ENCODE peak calls at places on chromosome 7, in seven cellular contexts. E is stomach, Y is aorta, P is upper lobe of left lung, V is left ventricle myocardium inferior, D is A549, O is IMR-90. G is an unnamed sample.

GRCh38 chr7:146956853-146957252 is 840.3 kb downstream of the CNTNAP2 start:
- DNase-seq in E (no peak), Y (no peak), P (no peak), V (no peak), D (no peak), O (no peak), G (no peak)

GRCh38 chr7:40571796-40572195 is 437.0 kb downstream of the SUGCT start:
- DNase-seq in E (no peak), Y (no peak), P (no peak), V (no peak), D (no peak), O (peak; percentile 73), G (no peak)

GRCh38 chr7:16795624-16796023 is 9.2 kb downstream of the AGR2 start:
- DNase-seq in E (no peak), Y (no peak), P (no peak), V (no peak), D (no peak), O (no peak), G (peak; percentile 46)

GRCh38 chr7:33447980-33448379 is 318.6 kb downstream of the BBS9 start:
- DNase-seq in E (no peak), Y (no peak), P (no peak), V (no peak), D (no peak), O (no peak), G (no peak)

GRCh38 chr7:991017-991728 is 8.2 kb downstream of the CYP2W1 start:
- DNase-seq in E (no peak), Y (no peak), P (no peak), V (no peak), D (no peak), O (no peak), G (no peak)

GRCh38 chr7:105046414-105046813 is 32.4 kb downstream of the KMT2E start:
- DNase-seq in E (no peak), Y (no peak), P (no peak), V (no peak), D (no peak), O (peak; percentile 75), G (no peak)

GRCh38 chr7:13024323-13024722 is 336.9 kb downstream of the ARL4A start:
- DNase-seq in E (no peak), Y (no peak), P (no peak), V (no peak), D (no peak), O (no peak), G (no peak)

GRCh38 chr7:117777335-117778150 is 95.7 kb downstream of the CTTNBP2 start:
- DNase-seq in E (no peak), Y (no peak), P (no peak), V (no peak), D (no peak), O (no peak), G (peak; percentile 73)

GRCh38 chr7:23545493-23545892 is 13.7 kb upstream of the TRA2A start:
- DNase-seq in E (no peak), Y (no peak), P (no peak), V (no peak), D (no peak), O (no peak), G (no peak)

GRCh38 chr7:143003393-143004051 is 23.4 kb downstream of the OR9A2 start:
- DNase-seq in E (no peak), Y (no peak), P (peak; percentile 30), V (no peak), D (peak; percentile 53), O (peak; percentile 44), G (peak; percentile 18)

GRCh38 chr7:120441850-120442249 is 168.9 kb downstream of the KCND2 start:
- DNase-seq in E (no peak), Y (no peak), P (no peak), V (no peak), D (no peak), O (no peak), G (no peak)

GRCh38 chr7:34277016-34277800 is 371.9 kb downstream of the BMPER start:
- DNase-seq in E (no peak), Y (no peak), P (no peak), V (no peak), D (no peak), O (peak; percentile 31), G (no peak)

GRCh38 chr7:98647326-98647725 is 30.2 kb downstream of the NPTX2 start:
- DNase-seq in E (no peak), Y (no peak), P (no peak), V (no peak), D (no peak), O (no peak), G (no peak)

GRCh38 chr7:30450983-30451497 is 27.5 kb downstream of the NOD1 start:
- DNase-seq in E (no peak), Y (no peak), P (no peak), V (no peak), D (no peak), O (no peak), G (no peak)

GRCh38 chr7:1314908-1315450 is 82.3 kb downstream of the UNCX start:
- DNase-seq in E (no peak), Y (no peak), P (no peak), V (peak; percentile 5), D (no peak), O (no peak), G (no peak)

GRCh38 chr7:21428642-21428941 is 709 bp downstream of the SP4 start:
- DNase-seq in E (no peak), Y (no peak), P (no peak), V (no peak), D (no peak), O (no peak), G (no peak)

GRCh38 chr7:26385240-26385639 is 93.6 kb downstream of the SNX10 start:
- DNase-seq in E (no peak), Y (no peak), P (no peak), V (no peak), D (no peak), O (no peak), G (no peak)

GRCh38 chr7:116511552-116512523 is 12.3 kb downstream of the CAV2 start:
- DNase-seq in E (no peak), Y (no peak), P (no peak), V (no peak), D (peak; percentile 82), O (peak; percentile 69), G (no peak)

GRCh38 chr7:124856299-124856888 is 73.2 kb downstream of the POT1 start:
- DNase-seq in E (no peak), Y (no peak), P (no peak), V (no peak), D (peak; percentile 30), O (peak; percentile 61), G (no peak)

GRCh38 chr7:92135490-92135889 is 1.2 kb upstream of the CYP51A1 start:
- DNase-seq in E (no peak), Y (no peak), P (no peak), V (no peak), D (no peak), O (no peak), G (no peak)

GRCh38 chr7:36962367-36962766 is 238.1 kb upstream of the AOAH start:
- DNase-seq in E (no peak), Y (no peak), P (no peak), V (no peak), D (no peak), O (no peak), G (no peak)

GRCh38 chr7:128357366-128357662 is 4.2 kb downstream of the PRRT4 start:
- DNase-seq in E (no peak), Y (no peak), P (no peak), V (no peak), D (no peak), O (no peak), G (peak; percentile 95)
- H3K4me1 ChIP-seq in E (peaks cover 11% of the 10 kb centered on the region), Y (no peaks in the 10 kb centered on the region), P (peaks cover 25% of the 10 kb centered on the region), V (peaks cover 30% of the 10 kb centered on the region), D (no peaks in the 10 kb centered on the region), O (no peaks in the 10 kb centered on the region), G (peaks cover 58% of the 10 kb centered on the region)

GRCh38 chr7:75642810-75643486 is 95.8 kb downstream of the HIP1 start:
- DNase-seq in E (peak; percentile 61), Y (peak; percentile 58), P (peak; percentile 81), V (no peak), D (peak; percentile 82), O (peak; percentile 66), G (peak; percentile 62)

GRCh38 chr7:75639071-75639892 is 99.5 kb downstream of the HIP1 start:
- DNase-seq in E (peak; percentile 50), Y (peak; percentile 73), P (no peak), V (peak; percentile 53), D (peak; percentile 65), O (peak; percentile 22), G (peak; percentile 57)

GRCh38 chr7:75637854-75638606 is 100.7 kb downstream of the HIP1 start:
- DNase-seq in E (no peak), Y (no peak), P (no peak), V (no peak), D (no peak), O (no peak), G (no peak)

GRCh38 chr7:75639893-75640600 is 98.7 kb downstream of the HIP1 start:
- DNase-seq in E (no peak), Y (no peak), P (no peak), V (no peak), D (no peak), O (no peak), G (no peak)

GRCh38 chr7:75638607-75639070 is 100.1 kb downstream of the HIP1 start:
- DNase-seq in E (peak; percentile 67), Y (peak; percentile 72), P (no peak), V (peak; percentile 66), D (no peak), O (peak; percentile 26), G (peak; percentile 75)
- H3K4me3 ChIP-seq in E (peak overlapping the region; percentile 77), Y (peak overlapping the region; percentile 85), P (peak overlapping the region; percentile 77), V (peak overlapping the region; percentile 83), D (peak overlapping the region; percentile 86), O (peak overlapping the region; percentile 45), G (peak overlapping the region; percentile 75)

GRCh38 chr7:24877790-24878311 is 102.1 kb downstream of the OSBPL3 start:
- DNase-seq in E (no peak), Y (no peak), P (no peak), V (no peak), D (no peak), O (peak; percentile 42), G (no peak)
- H3K4me1 ChIP-seq in E (no peaks in the 10 kb centered on the region), Y (no peaks in the 10 kb centered on the region), P (peaks cover 3% of the 10 kb centered on the region), V (peaks cover 9% of the 10 kb centered on the region), D (peaks cover 10% of the 10 kb centered on the region), O (peaks cover 3% of the 10 kb centered on the region), G (no peaks in the 10 kb centered on the region)

GRCh38 chr7:140060243-140060630 is 2.5 kb downstream of the PARP12 start:
- DNase-seq in E (no peak), Y (no peak), P (no peak), V (no peak), D (no peak), O (no peak), G (no peak)

GRCh38 chr7:140062528-140063299 is at the start of gene PARP12:
- DNase-seq in E (peak; percentile 93), Y (peak; percentile 95), P (peak; percentile 96), V (peak; percentile 94), D (peak; percentile 79), O (peak; percentile 77), G (peak; percentile 83)

GRCh38 chr7:140062118-140062527 is 628 bp downstream of the PARP12 start:
- DNase-seq in E (no peak), Y (peak; percentile 60), P (peak; percentile 33), V (peak; percentile 23), D (peak; percentile 13), O (no peak), G (no peak)

GRCh38 chr7:140060788-140061606 is 1.8 kb downstream of the PARP12 start:
- DNase-seq in E (peak; percentile 43), Y (peak; percentile 70), P (peak; percentile 39), V (peak; percentile 69), D (no peak), O (peak; percentile 75), G (peak; percentile 64)

DNA sequence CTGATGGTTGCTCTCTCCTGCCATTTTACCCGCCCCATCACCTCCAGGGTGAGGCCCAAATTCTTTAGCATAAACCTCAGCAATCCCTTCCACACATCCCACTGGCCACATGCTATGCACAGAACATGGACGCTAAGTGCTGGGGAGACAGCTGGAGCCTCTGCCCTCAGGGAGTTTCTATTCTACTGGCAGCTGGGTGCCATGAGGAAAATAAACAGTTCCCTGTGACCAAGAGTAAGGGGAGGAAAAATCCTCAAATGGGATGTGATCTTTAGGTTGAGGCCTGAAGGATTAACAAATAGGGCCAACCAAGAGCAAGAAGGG is 1.2 kb downstream of the PARP12 start:
- DNase-seq in E (no peak), Y (no peak), P (no peak), V (no peak), D (no peak), O (no peak), G (no peak)
- H3K4me3 ChIP-seq in E (peak overlapping the region; percentile 66), Y (no peak overlapping the region), P (peak overlapping the region; percentile 75), V (peak overlapping the region; percentile 85), D (no peak overlapping the region), O (no peak overlapping the region), G (no peak overlapping the region)

G was measured in BE2C.